ENCODE peak calls at places on chromosomes 1 and 21, in seven cellular contexts. J is colonic mucosa; W is endothelial cell of umbilical vein; D is activated B cell treated with CpG ODN at 0.5 μM for 24 hours; I is activated CD8-positive, alpha-beta memory T cell treated with anti-CD3 and anti-CD28 coated beads for 4 hours; O is stimulated activated CD8-positive, alpha-beta memory T cell treated with anti-CD3 and anti-CD28 coated beads, Interleukin-4, amount 100 ng/mL, for 1 hour; T is NCI-H1105 treated with DMSO at 0.1 percent for 48 hours. R is an unnamed sample.

GRCh38 chr1:243580072-243580471 is 270.0 kb downstream of the AKT3 start:
- DNase-seq in D (no peak), W (no peak), I (no peak), T (no peak), J (no peak), O (no peak), R (peak)

GRCh38 chr1:200153277-200154055 is 126.0 kb downstream of the NR5A2 start:
- DNase-seq in I (no peak), O (no peak), T (no peak), D (no peak), J (no peak), W (peak), R (no peak)

GRCh38 chr1:179126338-179127060 is 44.6 kb downstream of the TOR3A start:
- DNase-seq in I (no peak), J (no peak), D (no peak), O (no peak), W (peak), T (no peak), R (no peak)

GRCh38 chr1:234143681-234144080 is 229.6 kb upstream of the COA6 start:
- DNase-seq in W (no peak), I (no peak), D (no peak), O (no peak), T (no peak), J (no peak), R (no peak)

GRCh38 chr1:54172614-54173312 is 20.0 kb upstream of the CDCP2 start:
- DNase-seq in J (no peak), D (no peak), W (peak), I (no peak), O (no peak), T (no peak), R (peak)

GRCh38 chr1:3999941-4000735 is 100.1 kb upstream of the C1orf174 start:
- DNase-seq in T (no peak), O (no peak), J (no peak), D (no peak), I (no peak), W (no peak), R (no peak)

GRCh38 chr1:8690253-8690525 is 127.3 kb downstream of the RERE start:
- DNase-seq in D (no peak), O (no peak), I (no peak), T (no peak), J (no peak), W (no peak), R (no peak)

GRCh38 chr1:23400324-23401110 is 24.0 kb downstream of the TCEA3 start:
- DNase-seq in J (no peak), D (no peak), O (no peak), I (no peak), T (no peak), W (no peak), R (peak)

GRCh38 chr1:200890818-200891773 is 3.6 kb upstream of the INAVA start:
- DNase-seq in I (no peak), D (no peak), J (peak), W (peak), O (no peak), T (no peak), R (peak)

GRCh38 chr1:219555031-219555667 is 57.8 kb downstream of the ZC3H11B start:
- DNase-seq in I (no peak), J (no peak), O (no peak), D (no peak), T (no peak), W (no peak), R (peak)

GRCh38 chr21:28336299-28336698 is 656.4 kb downstream of the LTN1 start:
- DNase-seq in T (no peak), I (no peak), D (no peak), O (no peak), J (no peak), W (peak), R (peak)

GRCh38 chr1:115289940-115290339 is 48.1 kb downstream of the NGF start:
- DNase-seq in O (no peak), D (no peak), J (no peak), W (no peak), T (no peak), I (no peak), R (no peak)

GRCh38 chr21:46060596-46061061 is 37.3 kb upstream of the COL6A2 start:
- DNase-seq in T (no peak), O (no peak), W (no peak), I (no peak), J (peak), D (no peak), R (no peak)

GRCh38 chr1:214547747-214548146 is 3.7 kb downstream of the PTPN14 start:
- DNase-seq in O (no peak), J (no peak), W (peak), T (no peak), D (no peak), I (no peak), R (no peak)

GRCh38 chr1:219713981-219714381 is 101.1 kb upstream of the ZC3H11B start:
- DNase-seq in I (no peak), D (no peak), T (no peak), O (no peak), J (no peak), W (no peak), R (no peak)

GRCh38 chr1:110136911-110137310 is 13.4 kb upstream of the SLC6A17 start:
- DNase-seq in O (no peak), D (no peak), I (no peak), W (no peak), J (no peak), T (peak), R (no peak)

GRCh38 chr1:177311111-177311510 is 140.4 kb downstream of the BRINP2 start:
- DNase-seq in O (no peak), I (no peak), J (no peak), W (no peak), T (no peak), D (no peak), R (no peak)

GRCh38 chr1:27634166-27634981 is 611 bp downstream of the FGR start:
- DNase-seq in O (no peak), D (peak), J (no peak), W (peak), T (no peak), I (no peak), R (no peak)